ENCODE peak calls at places on chromosomes 2 and 18, in six cellular contexts. One of them, this sample, is unnamed.

GRCh38 chr2:88651646-88652045 is 24.4 kb upstream of the EIF2AK3 start:
- DNase-seq in heart left ventricle: no peak
- DNase-seq in CD8-positive, alpha-beta T cell: no peak
- DNase-seq in WERI-Rb-1: no peak
- DNase-seq in right atrium auricular region: no peak
- DNase-seq in H9: no peak
- DNase-seq in this sample: no peak

GRCh38 chr2:171086352-171087290 is 74.1 kb downstream of the TLK1 start:
- DNase-seq in CD8-positive, alpha-beta T cell: peak
- DNase-seq in WERI-Rb-1: peak
- DNase-seq in heart left ventricle: peak
- DNase-seq in right atrium auricular region: no peak
- DNase-seq in H9: peak
- DNase-seq in this sample: no peak

GRCh38 chr2:12493031-12493513 is 223.7 kb upstream of the TRIB2 start:
- DNase-seq in WERI-Rb-1: no peak
- DNase-seq in CD8-positive, alpha-beta T cell: no peak
- DNase-seq in right atrium auricular region: peak
- DNase-seq in heart left ventricle: peak
- DNase-seq in H9: no peak
- DNase-seq in this sample: no peak

GRCh38 chr2:203830294-203831055 is 37.1 kb upstream of the CTLA4 start:
- DNase-seq in right atrium auricular region: no peak
- DNase-seq in CD8-positive, alpha-beta T cell: no peak
- DNase-seq in heart left ventricle: no peak
- DNase-seq in WERI-Rb-1: no peak
- DNase-seq in H9: no peak
- DNase-seq in this sample: no peak

GRCh38 chr2:9473985-9474360 is 378 bp upstream of the IAH1 start:
- DNase-seq in CD8-positive, alpha-beta T cell: peak
- DNase-seq in heart left ventricle: peak
- DNase-seq in H9: no peak
- DNase-seq in right atrium auricular region: peak
- DNase-seq in WERI-Rb-1: peak
- DNase-seq in this sample: no peak

GRCh38 chr2:235639885-235640284 is 146.0 kb downstream of the AGAP1 start:
- DNase-seq in right atrium auricular region: no peak
- DNase-seq in heart left ventricle: no peak
- DNase-seq in CD8-positive, alpha-beta T cell: no peak
- DNase-seq in WERI-Rb-1: no peak
- DNase-seq in H9: no peak
- DNase-seq in this sample: no peak

GRCh38 chr18:48123324-48123723 is 192.9 kb upstream of the SMAD2 start:
- DNase-seq in heart left ventricle: no peak
- DNase-seq in CD8-positive, alpha-beta T cell: no peak
- DNase-seq in right atrium auricular region: no peak
- DNase-seq in H9: no peak
- DNase-seq in WERI-Rb-1: no peak
- DNase-seq in this sample: no peak

GRCh38 chr2:108451976-108452375 is 3.0 kb downstream of the GCC2 start:
- DNase-seq in heart left ventricle: no peak
- DNase-seq in CD8-positive, alpha-beta T cell: no peak
- DNase-seq in WERI-Rb-1: no peak
- DNase-seq in right atrium auricular region: no peak
- DNase-seq in H9: no peak
- DNase-seq in this sample: no peak

DNA sequence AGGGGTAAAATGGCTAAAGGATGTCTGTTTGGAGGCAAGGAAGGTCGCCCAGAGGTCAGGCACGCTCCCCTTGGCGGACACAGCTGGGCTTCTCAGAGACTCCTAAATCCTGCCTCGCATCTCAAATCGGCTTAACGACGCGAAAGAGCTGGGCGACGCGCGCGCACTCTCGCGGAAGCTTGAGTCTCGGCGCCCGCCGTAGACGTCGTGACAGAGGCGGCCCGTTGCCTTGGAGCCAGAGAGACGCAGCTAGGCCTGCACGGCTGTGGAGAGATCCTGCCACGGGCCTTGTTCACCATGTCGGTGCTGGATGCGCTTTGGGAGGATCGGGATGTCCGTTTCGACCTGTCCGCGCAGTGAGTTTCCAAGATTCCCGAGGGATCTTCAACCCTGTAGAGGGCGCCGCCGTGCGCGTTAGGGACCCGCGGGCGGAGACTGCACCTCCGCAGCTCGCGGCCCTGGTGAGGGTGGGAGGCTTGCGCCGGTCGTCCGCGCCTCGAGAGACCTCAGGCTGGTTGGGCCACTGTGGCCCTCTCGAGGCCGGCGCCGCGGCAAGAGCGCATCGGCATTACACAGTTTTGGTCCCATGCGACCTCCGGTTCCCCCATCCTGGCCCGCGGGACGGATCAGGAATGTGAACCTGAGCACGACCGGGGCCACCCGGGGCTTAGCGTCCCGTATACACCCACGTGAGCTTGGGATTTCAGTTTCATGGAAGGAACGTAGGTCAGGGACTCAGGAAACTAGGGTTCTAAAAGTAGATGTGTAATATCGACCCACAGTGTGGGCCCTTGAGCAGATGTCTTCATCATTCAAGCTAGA is at the start of gene BBS5:
- DNase-seq in WERI-Rb-1: peak
- DNase-seq in heart left ventricle: peak
- DNase-seq in right atrium auricular region: peak
- DNase-seq in H9: peak
- DNase-seq in CD8-positive, alpha-beta T cell: peak
- DNase-seq in this sample: peak
- TF ChIP-seq CTCF in WERI-Rb-1: peak
- TF ChIP-seq CTCF in heart left ventricle: peak
- TF ChIP-seq CTCF in right atrium auricular region: no peak
- TF ChIP-seq CTCF in H9: peak
- TF ChIP-seq CTCF in CD8-positive, alpha-beta T cell: peak
- TF ChIP-seq CTCF in this sample: peak

GRCh38 chr2:143280097-143280757 is 151.0 kb downstream of the ARHGAP15 start:
- DNase-seq in WERI-Rb-1: no peak
- DNase-seq in H9: no peak
- DNase-seq in heart left ventricle: no peak
- DNase-seq in right atrium auricular region: no peak
- DNase-seq in CD8-positive, alpha-beta T cell: no peak
- DNase-seq in this sample: no peak

GRCh38 chr2:143279672-143280071 is 150.5 kb downstream of the ARHGAP15 start:
- DNase-seq in CD8-positive, alpha-beta T cell: no peak
- DNase-seq in heart left ventricle: no peak
- DNase-seq in WERI-Rb-1: no peak
- DNase-seq in H9: no peak
- DNase-seq in right atrium auricular region: no peak
- DNase-seq in this sample: no peak

GRCh38 chr2:143284087-143284675 is 155.0 kb downstream of the ARHGAP15 start:
- DNase-seq in right atrium auricular region: no peak
- DNase-seq in H9: no peak
- DNase-seq in CD8-positive, alpha-beta T cell: no peak
- DNase-seq in WERI-Rb-1: peak
- DNase-seq in heart left ventricle: no peak
- DNase-seq in this sample: no peak

GRCh38 chr2:143282684-143283083 is 153.5 kb downstream of the ARHGAP15 start:
- DNase-seq in right atrium auricular region: no peak
- DNase-seq in H9: peak
- DNase-seq in CD8-positive, alpha-beta T cell: no peak
- DNase-seq in WERI-Rb-1: no peak
- DNase-seq in heart left ventricle: no peak
- DNase-seq in this sample: no peak
- TF ChIP-seq CTCF in right atrium auricular region: no peak
- TF ChIP-seq CTCF in H9: peak
- TF ChIP-seq CTCF in CD8-positive, alpha-beta T cell: peak
- TF ChIP-seq CTCF in WERI-Rb-1: peak
- TF ChIP-seq CTCF in heart left ventricle: no peak
- TF ChIP-seq CTCF in this sample: no peak

DNA sequence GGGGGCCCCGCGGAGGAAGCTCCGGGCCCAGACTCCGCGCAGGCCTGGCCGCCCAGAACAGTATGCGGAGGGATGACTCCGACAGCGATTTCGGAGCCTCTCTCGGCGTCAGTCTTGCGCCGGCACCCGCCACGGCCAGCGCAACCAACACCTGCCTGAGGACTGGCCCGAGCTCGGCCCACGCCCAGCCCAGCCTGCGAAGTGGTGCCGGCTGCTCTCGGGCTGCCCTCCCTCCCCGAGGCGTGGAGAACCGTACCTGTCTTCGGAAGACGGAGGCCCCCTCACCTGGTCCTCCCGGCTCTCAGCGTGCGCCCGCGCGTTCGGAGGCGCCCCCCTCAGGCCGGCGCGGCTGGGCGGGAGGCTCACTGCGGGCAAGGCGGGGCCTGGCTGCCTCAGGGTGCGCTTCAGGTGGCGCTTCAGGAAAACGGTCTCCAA is at the start of gene M1AP:
- DNase-seq in H9: peak
- DNase-seq in heart left ventricle: no peak
- DNase-seq in right atrium auricular region: no peak
- DNase-seq in CD8-positive, alpha-beta T cell: no peak
- DNase-seq in WERI-Rb-1: no peak
- DNase-seq in this sample: no peak
- TF ChIP-seq CTCF in H9: peak
- TF ChIP-seq CTCF in heart left ventricle: no peak
- TF ChIP-seq CTCF in right atrium auricular region: no peak
- TF ChIP-seq CTCF in CD8-positive, alpha-beta T cell: no peak
- TF ChIP-seq CTCF in WERI-Rb-1: no peak
- TF ChIP-seq CTCF in this sample: no peak

DNA sequence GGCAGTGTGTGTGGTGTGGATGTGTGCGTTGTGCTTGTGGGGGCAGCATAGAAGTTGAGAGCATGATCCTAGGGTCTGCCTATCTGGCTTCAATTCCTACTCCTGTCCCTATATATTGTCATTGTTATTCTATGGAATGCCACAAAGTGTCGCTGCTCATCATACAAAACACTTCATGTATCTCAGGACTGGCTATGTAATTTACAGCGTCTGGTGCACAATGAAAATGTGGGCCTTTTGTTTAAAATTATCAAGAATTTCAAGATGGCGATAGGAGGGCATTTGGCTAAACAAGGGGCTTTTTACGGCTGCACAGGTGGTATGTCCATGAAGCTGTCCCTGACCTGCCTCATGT is 3.4 kb downstream of the SERPINB2 start:
- DNase-seq in CD8-positive, alpha-beta T cell: no peak
- DNase-seq in right atrium auricular region: no peak
- DNase-seq in WERI-Rb-1: no peak
- DNase-seq in H9: no peak
- DNase-seq in heart left ventricle: no peak
- DNase-seq in this sample: no peak
- TF ChIP-seq CTCF in CD8-positive, alpha-beta T cell: no peak
- TF ChIP-seq CTCF in right atrium auricular region: no peak
- TF ChIP-seq CTCF in WERI-Rb-1: no peak
- TF ChIP-seq CTCF in H9: peak
- TF ChIP-seq CTCF in heart left ventricle: no peak
- TF ChIP-seq CTCF in this sample: no peak

GRCh38 chr2:134499307-134499706 is 219.5 kb downstream of the TMEM163 start:
- DNase-seq in right atrium auricular region: no peak
- DNase-seq in H9: no peak
- DNase-seq in WERI-Rb-1: no peak
- DNase-seq in CD8-positive, alpha-beta T cell: no peak
- DNase-seq in heart left ventricle: no peak
- DNase-seq in this sample: no peak

GRCh38 chr2:134500211-134500935 is 218.4 kb downstream of the TMEM163 start:
- DNase-seq in heart left ventricle: no peak
- DNase-seq in H9: no peak
- DNase-seq in right atrium auricular region: no peak
- DNase-seq in WERI-Rb-1: peak
- DNase-seq in CD8-positive, alpha-beta T cell: no peak
- DNase-seq in this sample: no peak

GRCh38 chr2:134502090-134502487 is 216.7 kb downstream of the TMEM163 start:
- DNase-seq in WERI-Rb-1: no peak
- DNase-seq in heart left ventricle: no peak
- DNase-seq in right atrium auricular region: no peak
- DNase-seq in H9: no peak
- DNase-seq in CD8-positive, alpha-beta T cell: no peak
- DNase-seq in this sample: no peak

GRCh38 chr2:134498654-134499053 is 220.1 kb downstream of the TMEM163 start:
- DNase-seq in H9: no peak
- DNase-seq in WERI-Rb-1: peak
- DNase-seq in right atrium auricular region: peak
- DNase-seq in CD8-positive, alpha-beta T cell: no peak
- DNase-seq in heart left ventricle: no peak
- DNase-seq in this sample: no peak

GRCh38 chr2:134501476-134502089 is 217.2 kb downstream of the TMEM163 start:
- DNase-seq in H9: no peak
- DNase-seq in WERI-Rb-1: no peak
- DNase-seq in heart left ventricle: no peak
- DNase-seq in right atrium auricular region: no peak
- DNase-seq in CD8-positive, alpha-beta T cell: no peak
- DNase-seq in this sample: no peak
- TF ChIP-seq CTCF in H9: no peak
- TF ChIP-seq CTCF in WERI-Rb-1: no peak
- TF ChIP-seq CTCF in heart left ventricle: no peak
- TF ChIP-seq CTCF in right atrium auricular region: no peak
- TF ChIP-seq CTCF in CD8-positive, alpha-beta T cell: no peak
- TF ChIP-seq CTCF in this sample: no peak

DNA sequence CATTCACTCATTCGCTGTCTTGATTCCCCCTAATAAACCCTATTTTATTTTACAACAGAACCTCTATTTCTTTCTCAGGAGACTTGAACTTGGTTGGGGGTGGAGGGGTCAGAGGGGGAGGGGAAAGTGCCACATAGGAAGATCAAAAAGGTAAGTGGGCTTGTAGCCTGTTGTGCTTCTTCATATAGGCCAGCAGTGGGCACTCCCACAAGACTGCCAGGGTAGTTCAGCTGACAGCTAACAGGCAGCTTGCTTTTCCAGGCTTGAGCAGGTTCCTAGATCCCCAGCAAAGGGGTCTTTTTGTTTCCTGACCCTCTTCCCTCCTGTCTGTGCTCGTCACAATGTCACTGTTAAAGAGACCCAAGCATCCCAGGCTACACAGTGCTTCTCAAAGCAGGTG is 829 bp upstream of the KIAA2012 start:
- DNase-seq in WERI-Rb-1: peak
- DNase-seq in heart left ventricle: no peak
- DNase-seq in CD8-positive, alpha-beta T cell: no peak
- DNase-seq in right atrium auricular region: no peak
- DNase-seq in H9: peak
- DNase-seq in this sample: no peak
- TF ChIP-seq CTCF in WERI-Rb-1: peak
- TF ChIP-seq CTCF in heart left ventricle: no peak
- TF ChIP-seq CTCF in CD8-positive, alpha-beta T cell: no peak
- TF ChIP-seq CTCF in right atrium auricular region: no peak
- TF ChIP-seq CTCF in H9: peak
- TF ChIP-seq CTCF in this sample: no peak

DNA sequence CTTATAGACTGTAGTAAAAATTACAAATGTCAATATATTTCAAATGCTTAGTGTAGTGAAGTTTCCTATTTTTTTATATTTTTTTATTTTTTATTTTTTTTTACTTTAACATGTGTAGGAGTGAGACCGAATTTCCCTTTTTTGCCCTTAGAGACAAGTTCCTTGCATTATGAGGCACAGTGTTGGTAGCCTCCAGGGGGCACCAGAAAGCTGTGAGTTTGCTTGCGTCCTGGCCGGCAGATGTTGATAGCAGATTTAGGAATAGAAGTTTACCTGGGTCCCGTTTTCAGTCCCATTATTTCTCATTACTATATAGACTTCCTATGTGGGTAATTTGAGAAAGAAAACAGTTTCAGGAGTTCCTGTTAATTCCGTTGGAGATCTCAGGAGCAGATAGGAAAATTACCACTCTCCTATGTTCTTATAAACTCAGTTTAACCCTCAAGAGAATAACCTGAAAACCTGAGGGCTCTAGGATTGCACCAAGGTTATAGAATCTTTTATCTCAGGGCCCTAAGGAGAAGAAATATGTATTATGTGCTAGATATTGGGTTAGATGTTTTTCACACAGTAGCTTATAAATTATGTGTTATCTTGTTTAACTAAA is 157.5 kb upstream of the SESTD1 start:
- DNase-seq in right atrium auricular region: peak
- DNase-seq in CD8-positive, alpha-beta T cell: peak
- DNase-seq in heart left ventricle: peak
- DNase-seq in WERI-Rb-1: peak
- DNase-seq in H9: peak
- DNase-seq in this sample: no peak
- TF ChIP-seq CTCF in right atrium auricular region: peak
- TF ChIP-seq CTCF in CD8-positive, alpha-beta T cell: peak
- TF ChIP-seq CTCF in heart left ventricle: peak
- TF ChIP-seq CTCF in WERI-Rb-1: peak
- TF ChIP-seq CTCF in H9: peak
- TF ChIP-seq CTCF in this sample: peak